ENCODE peak calls at places on chromosome 7, in eight cellular contexts. R, A, P, I, T, X, J and G are unnamed samples.

GRCh38 chr7:158700008-158700407 is 4.6 kb downstream of the NCAPG2 start:
- DNase-seq in R (no peak), A (no peak), P (no peak), I (no peak), T (no peak), X (no peak), J (no peak), G (no peak)

GRCh38 chr7:104267701-104268368 is 60.0 kb upstream of the ORC5 start:
- DNase-seq in R (no peak), A (no peak), P (no peak), I (no peak), T (no peak), X (no peak), J (peak; percentile 2), G (no peak)

GRCh38 chr7:139321071-139321745 is 19.9 kb upstream of the FMC1 start:
- DNase-seq in R (peak; percentile 13), A (no peak), P (no peak), I (no peak), T (no peak), X (no peak), J (no peak), G (peak; percentile 13)

GRCh38 chr7:12990440-12990839 is 303.0 kb downstream of the ARL4A start:
- DNase-seq in R (no peak), A (no peak), P (no peak), I (no peak), T (no peak), X (no peak), J (no peak), G (no peak)

GRCh38 chr7:73602721-73603651 is 21.3 kb downstream of the MLXIPL start:
- DNase-seq in R (no peak), A (no peak), P (no peak), I (no peak), T (no peak), X (no peak), J (no peak), G (no peak)

GRCh38 chr7:107777702-107778101 is 25.3 kb downstream of the SLC26A3 start:
- DNase-seq in R (no peak), A (no peak), P (no peak), I (no peak), T (no peak), X (no peak), J (no peak), G (no peak)

GRCh38 chr7:134431805-134432204 is 27.1 kb downstream of the AKR1B1 start:
- DNase-seq in R (no peak), A (no peak), P (no peak), I (no peak), T (no peak), X (no peak), J (no peak), G (no peak)

GRCh38 chr7:80175744-80176143 is 41.1 kb downstream of the GNAI1 start:
- DNase-seq in R (no peak), A (no peak), P (no peak), I (no peak), T (no peak), X (no peak), J (no peak), G (no peak)

GRCh38 chr7:42350801-42351200 is 113.8 kb upstream of the GLI3 start:
- DNase-seq in R (no peak), A (no peak), P (no peak), I (no peak), T (no peak), X (no peak), J (no peak), G (no peak)